ENCODE peak calls at places on chromosome 6, in eight cellular contexts. J, C, B, M, R, Q, U and N are unnamed samples.

GRCh38 chr6:35411066-35411465 is 41.1 kb upstream of the FANCE start:
- DNase-seq in J (no peak), C (no peak), B (no peak), M (no peak), R (no peak), Q (no peak), U (no peak), N (no peak)

GRCh38 chr6:155483858-155484257 is 28.2 kb upstream of the NOX3 start:
- DNase-seq in J (no peak), C (peak; percentile 92), B (no peak), M (no peak), R (no peak), Q (no peak), U (no peak), N (no peak)

GRCh38 chr6:82362144-82362543 is 1.5 kb upstream of the TPBG start:
- DNase-seq in J (no peak), C (peak; percentile 51), B (no peak), M (no peak), R (no peak), Q (no peak), U (no peak), N (no peak)

GRCh38 chr6:168105813-168106660 is 27.0 kb upstream of the FRMD1 start:
- DNase-seq in J (peak; percentile 32), C (no peak), B (peak; percentile 4), M (no peak), R (no peak), Q (no peak), U (no peak), N (no peak)

GRCh38 chr6:41551086-41551702 is 5.0 kb downstream of the FOXP4 start:
- DNase-seq in J (no peak), C (no peak), B (no peak), M (no peak), R (no peak), Q (no peak), U (no peak), N (no peak)

GRCh38 chr6:1631251-1631650 is 21.5 kb downstream of the FOXC1 start:
- DNase-seq in J (no peak), C (no peak), B (no peak), M (no peak), R (no peak), Q (no peak), U (no peak), N (no peak)

GRCh38 chr6:157535354-157536217 is 154.6 kb downstream of the ZDHHC14 start:
- DNase-seq in J (no peak), C (peak; percentile 68), B (no peak), M (no peak), R (no peak), Q (no peak), U (peak; percentile 50), N (peak; percentile 50)

GRCh38 chr6:65229768-65230167 is 477.3 kb downstream of the EYS start:
- DNase-seq in J (no peak), C (no peak), B (no peak), M (no peak), R (no peak), Q (no peak), U (no peak), N (no peak)

GRCh38 chr6:130761286-130761685 is 65.9 kb upstream of the SMLR1 start:
- DNase-seq in J (no peak), C (no peak), B (no peak), M (no peak), R (no peak), Q (no peak), U (no peak), N (no peak)

GRCh38 chr6:130756836-130757235 is 70.4 kb upstream of the SMLR1 start:
- DNase-seq in J (no peak), C (no peak), B (no peak), M (no peak), R (no peak), Q (no peak), U (no peak), N (no peak)

GRCh38 chr6:130758818-130759217 is 68.4 kb upstream of the SMLR1 start:
- DNase-seq in J (no peak), C (no peak), B (no peak), M (no peak), R (no peak), Q (no peak), U (no peak), N (no peak)

GRCh38 chr6:130755368-130756034 is 71.7 kb upstream of the SMLR1 start:
- DNase-seq in J (no peak), C (peak; percentile 27), B (no peak), M (no peak), R (no peak), Q (no peak), U (no peak), N (no peak)

DNA sequence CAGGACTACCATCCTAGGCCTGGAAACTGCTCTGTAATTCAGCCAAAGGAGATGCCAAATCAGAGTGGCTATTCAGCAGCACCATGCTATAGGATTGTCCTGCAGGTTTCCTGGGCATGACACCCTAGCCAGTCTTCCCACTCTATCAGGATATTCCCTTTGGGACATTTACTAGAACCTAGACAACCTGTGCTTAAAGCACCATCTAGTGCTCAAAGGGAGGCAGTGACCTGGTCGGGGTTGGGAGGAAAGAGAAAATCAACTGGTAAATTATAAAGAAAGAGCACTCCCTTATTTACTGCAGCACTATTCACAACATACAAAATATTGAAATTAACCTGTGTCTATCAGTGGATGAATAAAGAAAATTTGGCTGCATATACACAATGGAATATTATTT is 67.2 kb upstream of the SMLR1 start:
- DNase-seq in J (no peak), C (peak; percentile 66), B (no peak), M (no peak), R (no peak), Q (peak; percentile 62), U (no peak), N (peak; percentile 70)
- TF ChIP-seq CTCF in J (peak; percentile 41), C (peak; percentile 71), B (no peak), M (no peak), R (no peak), Q (peak; percentile 88), U (no peak), N (peak; percentile 88)

DNA sequence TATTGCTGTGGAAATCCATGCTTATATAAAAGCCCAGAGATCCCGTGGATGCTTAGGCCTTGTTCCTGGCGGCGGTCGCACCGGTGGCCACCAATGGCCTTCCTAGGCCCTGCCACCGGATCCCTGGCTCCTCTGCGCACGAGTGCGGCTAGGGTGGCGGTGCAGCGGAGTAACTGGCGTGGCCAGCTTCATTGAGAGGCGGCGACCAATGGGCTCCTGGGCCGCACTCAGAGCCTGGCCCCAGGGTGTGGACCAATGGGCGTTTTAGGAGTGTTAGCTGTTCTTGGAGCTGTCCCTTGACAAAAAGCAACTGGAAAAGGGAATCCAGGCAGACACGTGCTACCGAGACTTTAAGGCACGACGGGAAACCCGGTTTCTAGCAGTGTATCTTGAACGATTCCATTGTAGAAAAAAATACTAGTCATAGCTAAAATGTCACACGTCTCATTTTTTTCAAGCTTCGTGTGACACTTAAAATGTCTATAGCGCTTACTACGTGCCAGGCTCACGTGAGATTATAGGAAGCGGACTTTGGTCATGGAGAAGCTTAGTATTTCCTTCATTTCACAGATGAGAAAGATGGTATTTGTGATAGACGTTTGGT is 1.7 kb downstream of the AMD1 start:
- DNase-seq in J (peak; percentile 93), C (peak; percentile 92), B (peak; percentile 89), M (peak; percentile 81), R (peak; percentile 89), Q (peak; percentile 90), U (no peak), N (peak; percentile 94)
- TF ChIP-seq CTCF in J (no peak), C (no peak), B (no peak), M (no peak), R (no peak), Q (no peak), U (no peak), N (no peak)

GRCh38 chr6:44097782-44098317 is 29.4 kb downstream of the MRPL14 start:
- DNase-seq in J (no peak), C (no peak), B (no peak), M (no peak), R (no peak), Q (no peak), U (no peak), N (no peak)

GRCh38 chr6:44102527-44102926 is 24.7 kb downstream of the MRPL14 start:
- DNase-seq in J (no peak), C (no peak), B (no peak), M (no peak), R (no peak), Q (peak; percentile 40), U (no peak), N (no peak)

GRCh38 chr6:44101832-44102231 is 25.4 kb downstream of the MRPL14 start:
- DNase-seq in J (no peak), C (no peak), B (no peak), M (no peak), R (no peak), Q (no peak), U (peak; percentile 35), N (no peak)

GRCh38 chr6:44099192-44099591 is 28.1 kb downstream of the MRPL14 start:
- DNase-seq in J (no peak), C (no peak), B (no peak), M (no peak), R (no peak), Q (no peak), U (no peak), N (no peak)

GRCh38 chr6:44100088-44100550 is 27.1 kb downstream of the MRPL14 start:
- DNase-seq in J (no peak), C (no peak), B (no peak), M (no peak), R (no peak), Q (no peak), U (no peak), N (peak; percentile 57)
- TF ChIP-seq CTCF in J (peak; percentile 53), C (peak; percentile 68), B (peak; percentile 70), M (no peak), R (no peak), Q (peak; percentile 73), U (peak; percentile 51), N (peak; percentile 80)

GRCh38 chr6:30635834-30636233 is 9.2 kb downstream of the ATAT1 start:
- DNase-seq in J (no peak), C (no peak), B (no peak), M (no peak), R (no peak), Q (no peak), U (no peak), N (no peak)

GRCh38 chr6:30643656-30644055 is 3.3 kb upstream of the C6orf136 start:
- DNase-seq in J (no peak), C (peak; percentile 15), B (no peak), M (no peak), R (no peak), Q (no peak), U (no peak), N (no peak)

GRCh38 chr6:30641048-30641447 is 5.9 kb upstream of the C6orf136 start:
- DNase-seq in J (no peak), C (no peak), B (no peak), M (no peak), R (no peak), Q (no peak), U (no peak), N (no peak)

GRCh38 chr6:30644769-30645168 is 2.2 kb upstream of the C6orf136 start:
- DNase-seq in J (no peak), C (no peak), B (no peak), M (no peak), R (no peak), Q (no peak), U (no peak), N (no peak)

GRCh38 chr6:30640481-30640880 is 6.5 kb upstream of the C6orf136 start:
- DNase-seq in J (no peak), C (no peak), B (no peak), M (no peak), R (no peak), Q (no peak), U (no peak), N (no peak)
- TF ChIP-seq CTCF in J (no peak), C (no peak), B (no peak), M (no peak), R (no peak), Q (no peak), U (no peak), N (peak; percentile 19)